ENCODE peak calls at places on chromosomes 5 and 9, in four cellular contexts. Q, V, E and U are unnamed samples.

GRCh38 chr5:1468629-1469527 is 23.6 kb upstream of the SLC6A3 start:
- DNase-seq in Q (no peak), V (no peak), E (no peak), U (no peak)

GRCh38 chr5:59547731-59548130 is 345.8 kb downstream of the PDE4D start:
- DNase-seq in Q (no peak), V (no peak), E (no peak), U (no peak)

GRCh38 chr5:98108497-98108896 is 665.0 kb upstream of the RGMB start:
- DNase-seq in Q (no peak), V (no peak), E (no peak), U (no peak)

GRCh38 chr5:111934511-111934910 is 177.5 kb upstream of the NREP start:
- DNase-seq in Q (no peak), V (no peak), E (no peak), U (no peak)

GRCh38 chr5:141199359-141200235 is at the start of gene PCDHB11:
- DNase-seq in Q (no peak), V (no peak), E (no peak), U (peak)

GRCh38 chr9:89839952-89840351 is 235.1 kb downstream of the GADD45G start:
- DNase-seq in Q (no peak), V (no peak), E (no peak), U (no peak)

GRCh38 chr5:93902288-93902687 is 160.9 kb upstream of the POU5F2 start:
- DNase-seq in Q (no peak), V (no peak), E (no peak), U (peak)

GRCh38 chr5:118068886-118069285 is 919.5 kb downstream of the DTWD2 start:
- DNase-seq in Q (no peak), V (no peak), E (no peak), U (no peak)

GRCh38 chr5:167303582-167303981 is 987.9 kb upstream of the WWC1 start:
- DNase-seq in Q (no peak), V (no peak), E (no peak), U (no peak)

GRCh38 chr9:127779136-127779981 is 893 bp upstream of the SH2D3C start:
- DNase-seq in Q (no peak), V (no peak), E (peak), U (no peak)

GRCh38 chr9:82457281-82457680 is 468.7 kb downstream of the SPATA31D1 start:
- DNase-seq in Q (no peak), V (no peak), E (no peak), U (no peak)
- TF ChIP-seq CREM in Q (no peak), V (no peak), E (no peak), U (no peak)

GRCh38 chr9:99863955-99864354 is 42.3 kb downstream of the NR4A3 start:
- DNase-seq in Q (no peak), V (no peak), E (no peak), U (no peak)

GRCh38 chr9:99859395-99859980 is 37.8 kb downstream of the NR4A3 start:
- DNase-seq in Q (no peak), V (no peak), E (no peak), U (no peak)

GRCh38 chr9:99858087-99858486 is 36.4 kb downstream of the NR4A3 start:
- DNase-seq in Q (no peak), V (no peak), E (no peak), U (no peak)

GRCh38 chr9:99855467-99856176 is 33.9 kb downstream of the NR4A3 start:
- DNase-seq in Q (no peak), V (peak), E (no peak), U (no peak)

GRCh38 chr9:99860266-99860665 is 38.6 kb downstream of the NR4A3 start:
- DNase-seq in Q (no peak), V (no peak), E (no peak), U (no peak)
- TF ChIP-seq CREM in Q (no peak), V (no peak), E (no peak), U (no peak)

GRCh38 chr9:69647804-69648203 is 24.4 kb downstream of the APBA1 start:
- DNase-seq in Q (no peak), V (no peak), E (no peak), U (no peak)

GRCh38 chr9:69643098-69643497 is 29.1 kb downstream of the APBA1 start:
- DNase-seq in Q (no peak), V (no peak), E (no peak), U (no peak)

GRCh38 chr9:69649566-69650260 is 22.5 kb downstream of the APBA1 start:
- DNase-seq in Q (no peak), V (no peak), E (no peak), U (no peak)

DNA sequence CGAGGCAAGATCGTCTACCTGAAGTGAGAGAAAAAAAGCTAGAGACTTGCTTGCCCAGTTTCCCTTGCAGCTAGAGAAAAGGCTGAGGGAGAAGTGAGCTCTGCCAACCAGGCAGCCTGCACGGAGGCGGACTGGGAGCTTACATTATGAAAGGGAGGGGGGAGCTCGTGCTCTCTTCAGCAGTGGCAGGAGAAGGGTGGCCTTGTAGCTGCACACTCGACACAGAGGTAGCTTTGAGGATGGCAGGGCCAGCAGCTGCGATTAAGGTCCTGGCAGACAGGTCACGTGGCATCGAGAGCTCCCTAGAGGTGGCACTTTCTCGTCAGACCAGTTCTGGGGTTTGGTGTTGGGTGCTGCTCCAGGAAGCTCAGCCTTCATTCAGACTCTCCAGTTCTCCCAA is 26.7 kb downstream of the APBA1 start:
- DNase-seq in Q (peak), V (no peak), E (no peak), U (no peak)
- TF ChIP-seq CREM in Q (no peak), V (no peak), E (no peak), U (no peak)

DNA sequence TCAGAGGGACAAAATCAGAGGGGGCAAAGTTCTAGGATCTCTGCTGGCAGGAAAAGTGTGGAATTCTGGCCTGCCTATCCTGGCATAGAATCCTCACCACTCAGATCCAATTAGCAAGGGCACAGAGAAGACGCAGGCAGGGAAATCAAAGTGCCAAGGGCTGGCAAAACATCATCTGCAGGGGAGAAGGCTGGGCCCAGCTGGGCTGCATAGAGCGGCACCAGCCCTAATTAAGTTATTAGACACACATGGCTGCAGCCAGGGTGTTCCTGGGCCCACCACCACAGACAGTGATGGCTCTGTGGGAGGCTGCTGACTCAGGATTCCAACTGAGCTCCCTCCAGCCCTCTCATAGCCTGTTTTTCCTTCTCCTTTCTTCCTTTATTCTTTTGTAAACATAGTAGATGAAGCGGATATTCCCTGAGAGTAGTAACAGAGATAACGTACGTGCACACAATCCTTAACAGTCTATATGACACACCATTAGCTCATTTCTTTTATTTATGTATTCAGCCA is 236.2 kb downstream of the ASTN2 start:
- DNase-seq in Q (no peak), V (no peak), E (no peak), U (no peak)
- TF ChIP-seq CREM in Q (no peak), V (no peak), E (no peak), U (no peak)

GRCh38 chr5:43661102-43661501 is 58.1 kb downstream of the NNT start:
- DNase-seq in Q (peak), V (no peak), E (no peak), U (peak)
- TF ChIP-seq CREM in Q (no peak), V (no peak), E (no peak), U (no peak)

DNA sequence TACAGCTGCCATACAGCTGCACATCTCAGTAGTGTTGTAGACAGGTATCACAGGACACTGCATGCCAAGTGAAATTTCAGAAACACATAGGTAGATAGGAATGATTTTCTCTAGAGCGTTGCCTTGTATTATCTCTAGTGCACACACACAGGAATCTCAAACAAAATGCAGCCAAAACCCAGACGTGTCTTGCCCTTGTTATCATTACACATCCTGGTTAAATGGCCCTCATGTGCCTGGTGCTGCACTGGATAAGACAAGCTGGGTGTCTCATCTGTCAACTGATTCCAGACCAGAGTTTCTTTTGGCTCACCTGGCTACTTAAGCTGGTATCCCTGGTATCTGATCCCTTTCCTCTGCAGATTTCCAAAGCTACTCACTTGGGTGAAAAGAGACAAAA is 59.7 kb downstream of the SAXO1 start:
- DNase-seq in Q (no peak), V (no peak), E (no peak), U (no peak)
- TF ChIP-seq CREM in Q (no peak), V (no peak), E (no peak), U (no peak)

GRCh38 chr5:6408627-6409446 is 30.5 kb upstream of the MED10 start:
- DNase-seq in Q (no peak), V (no peak), E (no peak), U (no peak)
- TF ChIP-seq CREM in Q (no peak), V (peak), E (no peak), U (no peak)

DNA sequence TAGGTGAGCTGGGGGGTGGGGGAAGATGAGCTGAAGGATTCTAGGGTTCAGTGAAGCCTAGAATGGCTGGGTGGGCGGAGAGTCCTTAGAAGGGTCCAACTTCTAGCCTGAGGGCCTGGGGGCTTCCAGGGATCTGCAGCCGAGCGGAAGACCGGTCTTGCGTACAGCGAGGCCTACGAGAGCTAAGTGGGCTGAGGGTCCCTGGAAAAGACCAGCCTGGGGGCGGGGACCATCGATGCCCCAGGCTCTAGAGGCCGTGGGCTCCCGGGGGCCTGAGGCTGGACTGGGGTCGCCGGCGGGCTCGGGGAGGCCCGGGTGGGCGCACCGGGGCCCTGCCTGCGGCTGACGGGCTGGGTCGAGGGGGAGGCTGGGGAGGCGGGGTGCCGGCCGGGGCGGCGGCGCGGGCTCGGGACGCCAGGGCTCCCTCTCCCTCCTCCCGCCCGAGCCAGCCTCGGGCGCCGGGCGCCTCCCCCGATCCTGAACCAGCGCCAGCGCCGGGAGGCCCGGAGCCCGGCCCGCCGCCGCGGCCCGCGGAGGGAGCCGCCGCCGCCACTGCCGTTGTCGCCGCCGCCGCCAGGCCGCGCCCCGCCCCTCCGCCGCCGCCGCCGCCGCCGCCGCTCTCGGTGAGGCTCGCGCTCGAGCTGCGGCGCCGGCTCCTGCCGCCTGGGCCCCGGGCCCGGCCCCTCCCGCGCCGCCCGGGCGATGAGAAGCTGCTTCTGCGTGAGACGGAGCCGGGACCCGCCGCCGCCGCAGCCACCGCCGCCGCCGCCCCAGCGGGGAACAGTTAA is at the start of gene MVB12B:
- DNase-seq in Q (peak), V (peak), E (no peak), U (no peak)
- TF ChIP-seq CREM in Q (no peak), V (no peak), E (no peak), U (no peak)

GRCh38 chr5:38555354-38556114 is 912 bp downstream of the LIFR start:
- DNase-seq in Q (no peak), V (no peak), E (no peak), U (no peak)

GRCh38 chr5:38556599-38557308 is at the start of gene LIFR:
- DNase-seq in Q (peak), V (peak), E (no peak), U (peak)

GRCh38 chr5:38557309-38557710 is 864 bp upstream of the LIFR start:
- DNase-seq in Q (no peak), V (no peak), E (no peak), U (no peak)

GRCh38 chr5:38554860-38555259 is 1.6 kb downstream of the LIFR start:
- DNase-seq in Q (no peak), V (no peak), E (no peak), U (no peak)

GRCh38 chr5:38556115-38556598 is 289 bp downstream of the LIFR start:
- DNase-seq in Q (no peak), V (no peak), E (no peak), U (no peak)
- TF ChIP-seq CREM in Q (no peak), V (no peak), E (no peak), U (no peak)